ENCODE peak calls at places on chromosomes 4 and X, in four cellular contexts. N, B, F and M are unnamed samples.

GRCh38 chr4:75598390-75598789 is 31.9 kb downstream of the CDKL2 start:
- DNase-seq in B (no peak), N (peak; percentile 48), F (no peak), M (peak; percentile 19)

GRCh38 chrX:45850775-45851433 is 650.2 kb upstream of the DIPK2B start:
- DNase-seq in N (peak; percentile 27), B (peak; percentile 52), F (no peak), M (no peak)

GRCh38 chr4:72779256-72779655 is 210.2 kb upstream of the ADAMTS3 start:
- DNase-seq in N (peak; percentile 45), B (no peak), F (no peak), M (peak; percentile 68)

GRCh38 chr4:123446791-123447474 is 50.3 kb downstream of the SPRY1 start:
- DNase-seq in N (no peak), F (no peak), B (no peak), M (no peak)

GRCh38 chr4:70133473-70133872 is 20.6 kb upstream of the PRR27 start:
- DNase-seq in F (no peak), B (no peak), N (no peak), M (no peak)

GRCh38 chr4:29390921-29391320 is 1329.2 kb upstream of the PCDH7 start:
- DNase-seq in B (no peak), F (no peak), N (no peak), M (no peak)

GRCh38 chrX:154411981-154412340 is 622 bp downstream of the TAFAZZIN start:
- DNase-seq in B (peak; percentile 43), F (peak; percentile 76), N (peak; percentile 49), M (no peak)

GRCh38 chrX:52995135-52995973 is 37.0 kb upstream of the FAM156A start:
- DNase-seq in B (peak; percentile 93), N (peak; percentile 95), F (peak; percentile 94), M (peak; percentile 85)

GRCh38 chrX:46727445-46727844 is 31.5 kb downstream of the SLC9A7 start:
- DNase-seq in B (no peak), F (no peak), N (peak; percentile 27), M (no peak)

GRCh38 chr4:1862961-1863296 is 7.0 kb upstream of the LETM1 start:
- DNase-seq in N (no peak), F (no peak), B (no peak), M (no peak)

GRCh38 chr4:160835789-160836188 is 1328.0 kb downstream of the FSTL5 start:
- DNase-seq in B (no peak), F (no peak), N (no peak), M (no peak)

GRCh38 chr4:185128272-185129119 is 14.6 kb upstream of the SLC25A4 start:
- DNase-seq in F (no peak), N (peak; percentile 18), B (peak; percentile 36), M (no peak)

GRCh38 chr4:7366180-7366957 is 68.4 kb downstream of the PSAPL1 start:
- DNase-seq in B (no peak), F (peak; percentile 30), N (no peak), M (no peak)

GRCh38 chr4:147944264-147944663 is 212.4 kb downstream of the ARHGAP10 start:
- DNase-seq in F (no peak), B (no peak), N (no peak), M (no peak)

GRCh38 chrX:114583646-114584433 is at the start of gene HTR2C:
- DNase-seq in F (no peak), N (no peak), B (no peak), M (no peak)

GRCh38 chrX:114582264-114582632 is 1.6 kb upstream of the HTR2C start:
- DNase-seq in F (no peak), N (no peak), B (no peak), M (no peak)

GRCh38 chrX:114581528-114582263 is 2.2 kb upstream of the HTR2C start:
- DNase-seq in N (no peak), B (no peak), F (no peak), M (no peak)

GRCh38 chrX:114584434-114584943 is 603 bp downstream of the HTR2C start:
- DNase-seq in B (no peak), N (no peak), F (no peak), M (no peak)

DNA sequence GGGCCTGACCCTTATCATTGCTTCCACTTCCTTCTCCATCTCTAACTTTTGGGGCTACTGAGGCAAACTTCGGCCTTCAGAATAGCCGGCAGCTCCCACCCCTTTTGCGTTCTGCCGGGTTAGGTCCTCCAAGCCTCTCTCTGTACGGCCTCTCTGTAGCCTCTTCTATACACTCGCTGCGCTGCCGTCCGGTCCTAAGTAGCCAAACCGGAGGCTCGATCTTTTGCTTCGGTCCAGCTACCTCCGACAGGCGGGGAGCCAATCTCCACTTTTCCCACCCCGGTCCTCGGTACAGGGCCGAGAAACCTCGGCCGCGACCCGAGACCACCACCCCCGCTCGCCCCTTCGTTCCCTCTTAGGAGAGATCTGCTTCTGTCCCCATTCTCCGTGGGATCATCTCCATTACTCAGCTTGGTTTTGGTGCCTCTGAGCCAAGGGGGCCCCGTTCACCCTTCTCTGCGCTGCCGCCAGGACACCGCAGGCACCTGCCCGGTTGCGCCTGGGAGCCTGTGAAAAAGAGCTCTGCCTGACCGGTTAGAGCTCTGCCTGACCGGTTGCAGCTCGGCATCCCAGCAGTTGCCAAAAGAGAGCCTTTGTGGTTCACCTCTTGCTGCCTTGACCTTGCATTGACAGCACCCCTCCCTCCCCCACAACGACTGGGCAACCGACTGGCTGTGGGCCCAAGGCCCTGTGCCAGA is 1.0 kb upstream of the HTR2C start:
- DNase-seq in B (no peak), F (no peak), N (no peak), M (no peak)
- H3K4me3 ChIP-seq in B (no peak overlapping the region), F (no peak overlapping the region), N (no peak overlapping the region), M (no peak overlapping the region)

GRCh38 chrX:139932901-139933796 is at the start of gene ATP11C:
- DNase-seq in F (peak; percentile 85), B (peak; percentile 83), N (peak; percentile 86), M (peak; percentile 61)
- TF ChIP-seq CTCF in F (no peak), B (no peak), N (no peak), M (no peak)

DNA sequence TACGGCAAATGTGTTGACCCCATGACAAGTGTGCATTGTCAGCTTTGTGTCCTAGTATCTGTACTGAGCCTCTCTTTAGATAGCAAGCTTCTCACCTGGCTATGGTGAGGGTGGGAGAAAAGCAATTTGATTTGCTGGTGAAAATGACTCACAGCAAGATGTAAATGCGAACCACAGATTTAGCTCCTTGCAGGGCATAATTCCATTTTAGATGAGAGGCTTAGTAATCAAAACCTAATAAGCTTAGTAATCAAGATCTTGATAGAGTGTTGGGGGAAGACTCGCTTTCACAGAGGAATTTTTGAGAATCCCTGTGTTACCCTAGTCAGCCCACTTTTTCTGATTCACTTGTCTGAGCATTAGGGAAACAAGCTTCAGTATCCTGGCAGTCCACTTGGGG is 7.7 kb upstream of the OCIAD2 start:
- DNase-seq in B (no peak), F (no peak), N (no peak), M (no peak)
- H3K4me3 ChIP-seq in B (no peak overlapping the region), F (no peak overlapping the region), N (no peak overlapping the region), M (no peak overlapping the region)

GRCh38 chrX:48468693-48469691 is 1.1 kb downstream of the SLC38A5 start:
- DNase-seq in F (no peak), N (no peak), B (no peak), M (no peak)
- TF ChIP-seq CTCF in F (no peak), N (no peak), B (no peak), M (peak; percentile 10)

DNA sequence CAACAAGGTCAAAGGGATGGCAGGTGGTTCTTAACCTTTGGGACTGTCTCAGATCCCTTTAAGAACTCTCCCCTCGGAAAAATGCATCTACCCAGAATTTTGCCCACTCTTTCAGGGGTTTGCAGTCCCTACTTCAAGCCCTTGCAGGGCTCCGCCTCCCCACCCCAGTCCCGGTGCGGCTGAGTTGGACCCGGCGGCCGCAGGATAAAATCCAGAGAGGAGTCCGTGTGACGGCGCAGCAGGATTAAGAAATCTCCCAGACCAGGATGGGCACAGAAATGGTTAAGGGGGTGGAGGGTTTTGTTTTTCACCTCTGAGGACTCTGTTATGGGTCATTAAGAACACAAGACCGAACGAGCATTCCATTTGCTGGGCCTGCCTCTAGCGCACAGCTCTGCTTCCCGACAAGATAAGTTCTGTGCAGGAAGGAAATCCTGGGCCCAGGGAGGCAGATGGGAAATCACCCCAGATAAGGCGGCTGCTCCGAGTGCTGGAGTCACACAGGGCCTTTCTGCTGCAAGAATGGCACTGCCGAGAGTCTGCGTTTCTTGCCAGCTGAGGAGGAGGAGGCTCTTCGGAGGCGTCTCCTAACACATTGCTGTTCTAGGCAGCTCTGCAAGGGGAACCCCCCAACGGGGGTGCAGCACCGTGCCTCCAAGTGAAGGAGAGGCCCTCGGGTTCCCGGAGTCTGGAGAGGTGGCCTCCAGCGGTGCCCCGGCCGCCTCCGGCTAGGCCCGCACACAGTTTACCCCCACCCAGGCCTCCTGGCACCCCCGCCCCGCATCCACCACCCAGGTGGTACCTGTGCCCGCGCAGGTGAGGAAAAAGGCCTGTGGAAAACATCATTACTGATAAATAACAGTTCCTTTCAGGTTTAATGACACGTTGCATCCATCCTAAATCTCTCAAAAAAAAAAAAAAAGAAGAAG is 277.6 kb downstream of the BCOR start:
- DNase-seq in F (no peak), B (no peak), N (peak; percentile 56), M (no peak)
- H3K4me3 ChIP-seq in F (no peak overlapping the region), B (no peak overlapping the region), N (peak overlapping the region; percentile 24), M (peak overlapping the region; percentile 31)

DNA sequence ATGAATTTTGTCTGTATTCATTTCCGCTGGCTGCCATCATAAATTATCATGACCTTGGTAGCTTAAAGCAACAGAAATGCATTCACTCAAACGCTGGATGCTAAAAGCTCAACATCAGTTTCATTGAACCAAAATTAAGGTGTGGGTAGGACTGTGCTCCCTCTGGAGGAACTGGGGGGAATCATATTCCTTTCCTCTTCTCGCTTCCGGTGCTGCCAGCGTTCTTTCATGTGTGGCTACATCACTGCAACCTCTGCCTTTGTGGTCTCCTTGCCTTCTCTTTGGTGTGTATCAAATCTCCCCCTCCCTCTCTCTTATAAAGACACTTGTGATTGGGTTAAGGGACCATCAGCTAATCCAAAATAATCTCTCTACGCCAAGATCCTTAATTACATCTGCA is 39.5 kb downstream of the NEIL3 start:
- DNase-seq in F (no peak), N (no peak), B (no peak), M (no peak)
- TF ChIP-seq CTCF in F (no peak), N (no peak), B (no peak), M (no peak)